ENCODE peak calls at places on chromosomes 3 and 15, in six cellular contexts. E is H9, Q is IMR-90, V is H1, B is neuronal stem cell, W is trophoblast cell. N is an unnamed sample.

GRCh38 chr3:122680381-122681293 is at the start of gene PARP14:
- DNase-seq in E (peak), W (peak), V (peak), Q (peak), B (peak), N (peak)

GRCh38 chr15:84736375-84736774 is 12.0 kb upstream of the ZNF592 start:
- DNase-seq in B (no peak), V (no peak), W (no peak), Q (no peak), E (no peak), N (no peak)

GRCh38 chr15:36579792-36580431 is 486 bp downstream of the CDIN1 start:
- DNase-seq in Q (no peak), B (no peak), E (no peak), W (no peak), V (no peak), N (no peak)

GRCh38 chr3:45043715-45044299 is 17.7 kb downstream of the CLEC3B start:
- DNase-seq in W (peak), E (no peak), V (no peak), B (no peak), Q (peak), N (peak)

GRCh38 chr3:64459711-64460110 is 228.1 kb downstream of the ADAMTS9 start:
- DNase-seq in W (peak), E (no peak), Q (peak), B (no peak), V (no peak), N (no peak)

GRCh38 chr3:71713041-71713440 is 12.2 kb downstream of the EIF4E3 start:
- DNase-seq in B (no peak), W (no peak), Q (no peak), E (no peak), V (no peak), N (no peak)

GRCh38 chr15:84594617-84595290 is 6.1 kb upstream of the ZSCAN2 start:
- DNase-seq in E (no peak), B (no peak), Q (no peak), W (no peak), V (no peak), N (no peak)

GRCh38 chr3:13267348-13267659 is 152.8 kb downstream of the NUP210 start:
- DNase-seq in V (no peak), Q (no peak), B (no peak), W (no peak), E (no peak), N (no peak)

GRCh38 chr15:70853270-70853854 is 595 bp downstream of the LARP6 start:
- DNase-seq in B (peak), E (peak), V (peak), W (peak), Q (peak), N (peak)

DNA sequence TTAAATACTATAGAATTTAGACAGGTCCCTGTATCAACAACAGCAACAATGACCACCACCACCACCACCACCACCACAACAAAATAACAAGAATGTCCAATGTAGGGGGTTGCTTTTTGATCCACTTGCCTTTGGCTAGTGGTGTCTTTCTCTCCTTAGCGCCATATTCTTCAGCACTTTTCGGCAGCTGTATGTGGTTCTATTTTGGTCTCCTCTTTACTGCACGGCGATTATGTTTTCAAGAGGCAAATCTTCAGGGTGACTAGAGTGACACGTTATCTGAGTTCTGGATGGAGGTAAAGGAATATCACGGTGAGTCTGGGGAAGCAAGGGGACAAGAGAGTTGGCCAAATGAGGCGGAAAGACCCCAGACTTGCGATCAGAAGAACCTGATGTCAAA is 56.1 kb downstream of the ST6GAL1 start:
- DNase-seq in Q (no peak), V (no peak), W (no peak), E (no peak), B (no peak), N (no peak)
- H3K4me2 ChIP-seq in Q (no peak), V (no peak), W (no peak), E (no peak), B (no peak), N (no peak)

DNA sequence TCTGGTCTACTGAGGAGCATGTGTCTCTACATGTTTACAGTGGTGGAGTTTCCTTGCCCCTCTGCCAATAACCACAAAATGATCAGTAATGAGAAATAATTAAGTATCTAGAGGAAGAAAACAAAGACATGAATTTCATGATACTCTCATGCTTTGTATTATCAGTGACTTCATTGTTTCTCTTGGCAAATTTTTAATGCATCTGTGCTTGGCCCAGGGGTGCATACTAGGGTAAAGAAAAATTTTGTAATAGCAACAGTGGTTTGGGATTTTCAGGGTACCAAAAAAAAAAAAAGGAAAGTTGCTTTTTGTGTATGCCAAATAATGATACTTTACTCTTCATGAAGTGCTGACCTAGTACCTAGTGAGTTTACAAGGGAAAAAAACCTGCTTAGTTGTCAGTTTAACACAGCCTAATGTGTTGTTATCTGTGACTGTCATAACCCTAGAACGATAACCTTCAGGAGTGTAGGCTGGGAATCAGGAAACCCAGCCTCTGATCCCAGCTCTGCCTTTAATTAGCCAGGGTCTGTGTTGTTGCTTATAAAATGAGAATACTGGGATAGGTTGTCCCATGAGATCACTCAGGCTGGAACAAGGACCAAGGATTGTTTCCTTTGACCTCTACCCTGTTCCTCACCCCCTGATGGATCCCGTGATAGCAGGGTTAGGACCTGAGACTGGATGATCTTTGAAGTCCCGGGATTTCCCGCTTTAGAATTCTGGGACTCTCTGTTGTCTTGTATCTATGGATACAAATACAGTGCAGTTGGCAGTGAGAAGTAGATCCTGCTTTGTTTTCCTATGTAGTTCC is 117.5 kb downstream of the CMSS1 start:
- DNase-seq in W (no peak), B (no peak), Q (no peak), V (no peak), E (no peak), N (peak)
- H3K14ac ChIP-seq in W (no peak), B (no peak), Q (peak), V (no peak), E (no peak), N (no peak)

DNA sequence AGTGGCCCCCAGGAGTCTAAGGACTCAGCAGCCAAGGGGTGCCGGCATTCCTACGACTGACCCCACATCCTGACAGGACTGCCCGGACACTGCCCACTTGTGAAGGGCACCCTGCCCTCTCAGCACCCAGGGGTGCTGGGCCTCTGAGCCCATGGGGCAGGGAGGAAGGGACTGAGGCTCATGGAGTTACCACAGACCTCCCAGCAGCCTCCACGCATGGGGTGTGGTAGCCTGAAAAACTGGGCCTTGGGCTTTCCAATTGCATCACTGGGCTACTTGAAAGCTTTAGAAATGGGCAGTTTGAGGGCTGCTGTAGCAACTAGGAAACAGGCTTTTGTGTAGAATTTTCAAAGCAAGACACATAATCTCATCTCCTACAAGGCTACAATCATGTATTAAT is 13.2 kb downstream of the TKT start:
- DNase-seq in Q (no peak), W (no peak), E (no peak), B (no peak), V (no peak), N (peak)
- H3K4me2 ChIP-seq in Q (no peak), W (no peak), E (no peak), B (no peak), V (no peak), N (no peak)

GRCh38 chr3:112087746-112088145 is 1.6 kb downstream of the C3orf52 start:
- DNase-seq in E (no peak), Q (no peak), V (no peak), W (peak), B (no peak), N (no peak)
- H3K14ac ChIP-seq in E (no peak), Q (peak), V (no peak), W (no peak), B (no peak), N (no peak)

GRCh38 chr15:46518381-46518780 is 883.6 kb downstream of the SQOR start:
- DNase-seq in W (no peak), V (no peak), E (no peak), B (no peak), Q (no peak), N (no peak)
- H3K4me2 ChIP-seq in W (no peak), V (no peak), E (no peak), B (no peak), Q (no peak), N (no peak)

N was measured in mesenchymal stem cell.